ENCODE peak calls at places on chromosomes 13 and 19, in seven cellular contexts. A, B, K, G, X, Z and I are unnamed samples.

GRCh38 chr13:39224841-39225240 is 186.6 kb downstream of the NHLRC3 start:
- DNase-seq in A (no peak), B (no peak), K (no peak), G (no peak), X (no peak), Z (no peak), I (no peak)

GRCh38 chr13:30713133-30713532 is 22.2 kb upstream of the ALOX5AP start:
- DNase-seq in A (peak), B (peak), K (no peak), G (no peak), X (no peak), Z (no peak), I (no peak)

GRCh38 chr13:45367358-45367757 is 26.4 kb upstream of the TPT1 start:
- DNase-seq in A (no peak), B (no peak), K (peak), G (no peak), X (peak), Z (peak), I (peak)

GRCh38 chr19:48713864-48714755 is 5.4 kb downstream of the MAMSTR start:
- DNase-seq in A (peak), B (peak), K (peak), G (peak), X (peak), Z (peak), I (peak)

GRCh38 chr19:34962281-34962944 is 1.6 kb downstream of the ZNF792 start:
- DNase-seq in A (peak), B (no peak), K (no peak), G (no peak), X (no peak), Z (no peak), I (no peak)

GRCh38 chr19:12574036-12574435 is 22.8 kb upstream of the ZNF564 start:
- DNase-seq in A (no peak), B (no peak), K (no peak), G (no peak), X (no peak), Z (no peak), I (no peak)

GRCh38 chr19:10961763-10962536 is 1.1 kb downstream of the SMARCA4 start:
- DNase-seq in A (peak), B (no peak), K (no peak), G (no peak), X (no peak), Z (no peak), I (no peak)

GRCh38 chr13:112448621-112449544 is 72.7 kb downstream of the SPACA7 start:
- DNase-seq in A (no peak), B (peak), K (no peak), G (no peak), X (no peak), Z (no peak), I (peak)

GRCh38 chr19:3098515-3099346 is 4.6 kb downstream of the GNA11 start:
- DNase-seq in A (no peak), B (peak), K (no peak), G (no peak), X (no peak), Z (no peak), I (no peak)

GRCh38 chr13:43664700-43665191 is 122.0 kb downstream of the ENOX1 start:
- DNase-seq in A (no peak), B (no peak), K (no peak), G (no peak), X (peak), Z (no peak), I (no peak)

GRCh38 chr19:50580240-50580639 is 12.0 kb upstream of the LRRC4B start:
- DNase-seq in A (no peak), B (no peak), K (no peak), G (no peak), X (no peak), Z (no peak), I (no peak)

GRCh38 chr19:50537769-50538230 is 24.1 kb upstream of the ASPDH start:
- DNase-seq in A (no peak), B (no peak), K (peak), G (peak), X (peak), Z (peak), I (peak)